ENCODE peak calls at places on chromosome X, in seven cellular contexts. R is fibroblast of lung, D is posterior cingulate gyrus, O is pons, E is nephron progenitor cell, M is BJ, U is HCT116. P is an unnamed sample.

GRCh38 chrX:12917753-12918152 is 11.3 kb downstream of the TLR8 start:
- DNase-seq in D (no peak), M (no peak), O (no peak), E (no peak), U (no peak), R (no peak), P (no peak)

GRCh38 chrX:19410259-19410658 is 66.5 kb downstream of the PDHA1 start:
- DNase-seq in D (no peak), M (no peak), U (no peak), R (no peak), E (no peak), O (no peak), P (no peak)

GRCh38 chrX:133986008-133986683 is 752 bp upstream of the GPC3 start:
- DNase-seq in O (no peak), M (no peak), D (no peak), U (no peak), R (no peak), E (no peak), P (no peak)

GRCh38 chrX:149641832-149642231 is 10.2 kb upstream of the TMEM185A start:
- DNase-seq in O (no peak), E (no peak), U (no peak), D (no peak), R (no peak), M (no peak), P (no peak)

GRCh38 chrX:97119474-97120109 is 235.9 kb downstream of the RPA4 start:
- DNase-seq in D (no peak), U (no peak), O (no peak), E (no peak), R (no peak), M (no peak), P (no peak)

GRCh38 chrX:1029494-1029893 is 183.0 kb downstream of the CRLF2 start:
- DNase-seq in U (no peak), D (no peak), E (no peak), R (no peak), O (no peak), M (no peak), P (no peak)

GRCh38 chrX:41616255-41616654 is 72.5 kb upstream of the GPR34 start:
- DNase-seq in R (no peak), D (no peak), M (no peak), O (no peak), E (no peak), U (no peak), P (no peak)

GRCh38 chrX:3271485-3272186 is 74.8 kb downstream of the MXRA5 start:
- DNase-seq in M (no peak), D (no peak), R (peak), U (no peak), E (no peak), O (peak), P (no peak)

GRCh38 chrX:13659057-13659456 is 6.1 kb downstream of the TCEANC start:
- DNase-seq in R (peak), U (no peak), O (no peak), E (no peak), D (no peak), M (no peak), P (no peak)

GRCh38 chrX:126165721-126166401 is at the start of gene DCAF12L2:
- DNase-seq in U (no peak), R (no peak), D (no peak), E (peak), O (no peak), M (no peak), P (no peak)

GRCh38 chrX:35919536-35920309 is at the start of gene CFAP47:
- DNase-seq in M (no peak), O (peak), U (no peak), D (peak), R (peak), E (peak), P (peak)

GRCh38 chrX:30613736-30614135 is 36.2 kb upstream of the TASL start:
- DNase-seq in D (no peak), O (no peak), U (no peak), M (no peak), R (no peak), E (no peak), P (no peak)

GRCh38 chrX:25206761-25207160 is 191.0 kb upstream of the ARX start:
- DNase-seq in M (peak), R (no peak), U (no peak), D (no peak), O (no peak), E (no peak), P (peak)

GRCh38 chrX:45628041-45628440 is 427.4 kb upstream of the DIPK2B start:
- DNase-seq in O (no peak), R (peak), D (no peak), M (no peak), U (no peak), E (no peak), P (no peak)

GRCh38 chrX:86061407-86061806 is 14.0 kb upstream of the CHM start:
- DNase-seq in U (no peak), E (no peak), D (no peak), O (no peak), R (no peak), M (no peak), P (no peak)

GRCh38 chrX:82451725-82452124 is 1056.4 kb upstream of the POU3F4 start:
- DNase-seq in M (no peak), O (no peak), R (no peak), D (no peak), E (no peak), U (no peak), P (no peak)

GRCh38 chrX:19072372-19072771 is 49.9 kb downstream of the ADGRG2 start:
- DNase-seq in U (no peak), D (no peak), R (no peak), O (no peak), E (no peak), M (no peak), P (no peak)

GRCh38 chrX:49761481-49761880 is 65.7 kb upstream of the PAGE1 start:
- DNase-seq in D (no peak), R (peak), O (peak), M (no peak), E (peak), U (no peak), P (peak)

GRCh38 chrX:9465380-9466114 is 689 bp downstream of the TBL1X start:
- DNase-seq in U (no peak), E (peak), D (no peak), O (no peak), R (no peak), M (no peak), P (no peak)

GRCh38 chrX:97026406-97026805 is 142.7 kb downstream of the RPA4 start:
- DNase-seq in M (no peak), R (no peak), D (no peak), O (peak), E (no peak), U (no peak), P (peak)

P was measured in NT2/D1.